ENCODE peak calls at places on chromosomes 7 and 10, in four cellular contexts. D, K, P and Y are unnamed samples. For H3K79me2, the result is how much of the 10 kb centered on the place peaks cover.

GRCh38 chr7:94237417-94237816 is 157.3 kb upstream of the COL1A2 start:
- DNase-seq in K (no peak), P (no peak), D (no peak), Y (no peak)

GRCh38 chr7:38322461-38322860 is 49.0 kb upstream of the TARP start:
- DNase-seq in D (no peak), K (no peak), P (no peak), Y (no peak)

GRCh38 chr10:74846958-74847357 is 20.6 kb downstream of the KAT6B start:
- DNase-seq in K (no peak), D (no peak), P (no peak), Y (no peak)

GRCh38 chr7:124171068-124171467 is 138.2 kb upstream of the TMEM229A start:
- DNase-seq in D (no peak), K (peak), P (peak), Y (no peak)

GRCh38 chr10:74011762-74012161 is 13.8 kb downstream of the VCL start:
- DNase-seq in D (peak), P (no peak), K (peak), Y (no peak)

GRCh38 chr10:122044713-122045112 is 55.8 kb downstream of the TACC2 start:
- DNase-seq in K (no peak), P (peak), D (peak), Y (no peak)

GRCh38 chr10:93468532-93469213 is 13.5 kb downstream of the MYOF start:
- DNase-seq in D (peak), P (no peak), K (peak), Y (peak)

GRCh38 chr7:92244803-92245486 is 769 bp downstream of the KRIT1 start:
- DNase-seq in D (no peak), P (no peak), K (peak), Y (no peak)

GRCh38 chr10:103232772-103233488 is 12.8 kb upstream of the RPEL1 start:
- DNase-seq in K (peak), P (peak), D (peak), Y (peak)

GRCh38 chr10:42753507-42754154 is 29.0 kb upstream of the BMS1 start:
- DNase-seq in P (peak), D (no peak), K (peak), Y (no peak)

GRCh38 chr10:75098902-75099673 is 12.4 kb upstream of the SAMD8 start:
- DNase-seq in P (no peak), D (no peak), K (no peak), Y (no peak)

GRCh38 chr10:99331207-99331803 is 2.1 kb downstream of the CNNM1 start:
- DNase-seq in P (no peak), K (no peak), D (no peak), Y (no peak)

GRCh38 chr7:84022686-84023308 is 171.8 kb downstream of the SEMA3A start:
- DNase-seq in K (peak), P (no peak), D (peak), Y (peak)

GRCh38 chr10:129624526-129624925 is 157.5 kb downstream of the MGMT start:
- DNase-seq in D (no peak), P (no peak), K (no peak), Y (no peak)

GRCh38 chr7:28984631-28985030 is 26.5 kb upstream of the TRIL start:
- DNase-seq in D (peak), P (peak), K (peak), Y (peak)

GRCh38 chr7:7177044-7177517 is 5.3 kb upstream of the C1GALT1 start:
- DNase-seq in K (peak), D (peak), P (peak), Y (peak)

GRCh38 chr7:5363729-5364128 is 59.9 kb downstream of the TNRC18 start:
- DNase-seq in D (no peak), K (no peak), P (no peak), Y (no peak)
- H3K27ac ChIP-seq in D (no peak), K (no peak), P (no peak), Y (no peak)

GRCh38 chr10:91559170-91559569 is 73.7 kb downstream of the PPP1R3C start:
- DNase-seq in K (no peak), D (no peak), P (no peak), Y (no peak)

GRCh38 chr10:91557540-91558231 is 75.2 kb downstream of the PPP1R3C start:
- DNase-seq in K (no peak), P (no peak), D (no peak), Y (no peak)

GRCh38 chr10:91559750-91560149 is 73.1 kb downstream of the PPP1R3C start:
- DNase-seq in D (no peak), K (no peak), P (no peak), Y (no peak)

GRCh38 chr10:91556691-91557529 is 76.0 kb downstream of the PPP1R3C start:
- DNase-seq in K (no peak), P (no peak), D (no peak), Y (no peak)

DNA sequence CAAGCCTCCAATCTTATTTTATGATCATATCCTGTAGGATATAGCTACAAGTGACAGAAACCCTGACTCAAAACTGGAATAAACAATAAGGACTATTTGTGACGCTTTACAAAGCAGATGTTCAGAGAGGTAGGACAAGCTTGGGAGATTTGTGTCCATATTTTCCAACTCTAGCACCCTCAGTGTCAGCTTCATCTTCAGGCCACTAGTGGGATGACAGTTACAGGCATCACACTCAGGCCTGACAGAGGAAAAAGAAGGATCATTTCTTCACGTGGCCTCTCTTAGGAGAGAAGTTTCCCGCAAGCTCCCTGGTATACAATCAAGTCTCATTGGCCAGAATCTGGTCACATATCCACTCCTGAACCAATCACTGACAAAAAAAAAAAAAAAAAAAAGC is 74.4 kb downstream of the PPP1R3C start:
- DNase-seq in P (no peak), D (no peak), K (no peak), Y (no peak)
- H3K4me2 ChIP-seq in P (no peak), D (no peak), K (no peak), Y (no peak)

GRCh38 chr7:50720295-50720694 is 62.4 kb downstream of the GRB10 start:
- DNase-seq in P (no peak), D (no peak), K (no peak), Y (no peak)
- H3K79me2 ChIP-seq in P (half or more), D (under half), K (under half), Y (under half)

DNA sequence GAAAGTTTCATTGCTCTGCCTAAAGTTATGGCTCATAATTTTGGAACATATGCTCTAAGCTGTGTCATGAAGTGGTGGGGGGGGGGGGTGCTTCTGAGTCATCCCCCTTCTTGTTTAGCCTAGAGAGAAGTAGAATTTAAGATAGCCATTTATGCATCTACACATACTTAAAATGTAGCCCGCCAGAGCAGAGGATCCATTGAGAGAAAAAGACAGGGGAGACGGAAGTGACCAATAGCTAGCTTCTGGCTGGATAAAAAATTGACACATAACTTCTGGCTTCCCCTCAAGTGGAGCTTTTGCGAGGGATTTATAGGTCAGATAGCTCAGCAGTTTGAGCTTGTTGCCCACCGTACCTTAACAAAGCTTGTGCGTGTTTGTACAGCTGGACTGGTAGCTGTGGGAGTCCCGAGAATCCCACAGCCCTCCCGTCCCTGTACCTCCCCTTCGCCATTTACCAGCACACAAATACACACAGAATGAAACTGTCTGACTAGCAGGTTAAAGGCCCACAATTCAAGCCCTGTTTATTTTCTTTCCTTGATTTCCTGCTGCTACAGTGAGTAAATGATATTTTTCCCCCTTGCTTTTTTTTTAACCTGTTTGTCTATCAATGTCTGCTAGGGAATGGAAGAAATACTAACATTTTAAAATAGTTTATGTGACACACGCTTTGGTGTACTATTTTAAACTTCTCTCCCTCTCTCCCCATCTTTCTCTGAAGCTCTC is 232.6 kb upstream of the FERD3L start:
- DNase-seq in D (peak), K (no peak), P (no peak), Y (no peak)
- H3K27ac ChIP-seq in D (peak), K (no peak), P (no peak), Y (no peak)